ENCODE peak calls at places on chromosomes 16 and 17, in seven cellular contexts. One of them, this sample, is unnamed.

GRCh38 chr17:68222586-68222985 is 25.3 kb upstream of the AMZ2 start:
- DNase-seq in SHP77: no peak
- DNase-seq in mucosa of gallbladder: no peak
- DNase-seq in HCEC 1CT: no peak
- DNase-seq in pancreas: no peak
- DNase-seq in OCI-LY7: no peak
- DNase-seq in pons: no peak
- DNase-seq in this sample: no peak

GRCh38 chr16:2838928-2839327 is 8.8 kb downstream of the ZG16B start:
- DNase-seq in SHP77: peak; percentile 59
- DNase-seq in mucosa of gallbladder: peak; percentile 41
- DNase-seq in HCEC 1CT: peak; percentile 69
- DNase-seq in pancreas: peak; percentile 89
- DNase-seq in OCI-LY7: peak; percentile 74
- DNase-seq in pons: peak; percentile 66
- DNase-seq in this sample: peak; percentile 86

GRCh38 chr16:87316450-87316922 is 706 bp downstream of the C16orf95 start:
- DNase-seq in SHP77: no peak
- DNase-seq in mucosa of gallbladder: no peak
- DNase-seq in HCEC 1CT: no peak
- DNase-seq in pancreas: peak; percentile 30
- DNase-seq in OCI-LY7: no peak
- DNase-seq in pons: no peak
- DNase-seq in this sample: no peak

GRCh38 chr17:13734880-13735279 is 133.2 kb upstream of the HS3ST3A1 start:
- DNase-seq in SHP77: no peak
- DNase-seq in mucosa of gallbladder: no peak
- DNase-seq in HCEC 1CT: no peak
- DNase-seq in pancreas: no peak
- DNase-seq in OCI-LY7: no peak
- DNase-seq in pons: no peak
- DNase-seq in this sample: no peak

GRCh38 chr16:12111223-12111622 is 134.7 kb downstream of the SNX29 start:
- DNase-seq in SHP77: no peak
- DNase-seq in mucosa of gallbladder: no peak
- DNase-seq in HCEC 1CT: no peak
- DNase-seq in pancreas: no peak
- DNase-seq in OCI-LY7: no peak
- DNase-seq in pons: no peak
- DNase-seq in this sample: no peak

GRCh38 chr17:27565874-27566672 is 64.9 kb upstream of the LGALS9 start:
- DNase-seq in SHP77: no peak
- DNase-seq in mucosa of gallbladder: no peak
- DNase-seq in HCEC 1CT: no peak
- DNase-seq in pancreas: no peak
- DNase-seq in OCI-LY7: no peak
- DNase-seq in pons: no peak
- DNase-seq in this sample: no peak

GRCh38 chr16:66400503-66401380 is 26.4 kb upstream of the BEAN1 start:
- DNase-seq in SHP77: no peak
- DNase-seq in mucosa of gallbladder: no peak
- DNase-seq in HCEC 1CT: no peak
- DNase-seq in pancreas: no peak
- DNase-seq in OCI-LY7: no peak
- DNase-seq in pons: no peak
- DNase-seq in this sample: no peak

GRCh38 chr16:86324320-86324719 is 186.0 kb upstream of the FOXF1 start:
- DNase-seq in SHP77: no peak
- DNase-seq in mucosa of gallbladder: no peak
- DNase-seq in HCEC 1CT: no peak
- DNase-seq in pancreas: no peak
- DNase-seq in OCI-LY7: no peak
- DNase-seq in pons: no peak
- DNase-seq in this sample: no peak

GRCh38 chr17:80116276-80116922 is 15.0 kb downstream of the GAA start:
- DNase-seq in SHP77: no peak
- DNase-seq in mucosa of gallbladder: no peak
- DNase-seq in HCEC 1CT: no peak
- DNase-seq in pancreas: no peak
- DNase-seq in OCI-LY7: no peak
- DNase-seq in pons: no peak
- DNase-seq in this sample: no peak

GRCh38 chr16:79497951-79498350 is 102.6 kb downstream of the MAF start:
- DNase-seq in SHP77: no peak
- DNase-seq in mucosa of gallbladder: no peak
- DNase-seq in HCEC 1CT: no peak
- DNase-seq in pancreas: no peak
- DNase-seq in OCI-LY7: no peak
- DNase-seq in pons: no peak
- DNase-seq in this sample: no peak

GRCh38 chr16:88591577-88592021 is 21.4 kb downstream of the ZC3H18 start:
- DNase-seq in SHP77: no peak
- DNase-seq in mucosa of gallbladder: peak; percentile 31
- DNase-seq in HCEC 1CT: no peak
- DNase-seq in pancreas: no peak
- DNase-seq in OCI-LY7: no peak
- DNase-seq in pons: peak; percentile 65
- DNase-seq in this sample: peak; percentile 53

GRCh38 chr17:17344507-17345293 is 41.5 kb downstream of the NT5M start:
- DNase-seq in SHP77: no peak
- DNase-seq in mucosa of gallbladder: no peak
- DNase-seq in HCEC 1CT: no peak
- DNase-seq in pancreas: no peak
- DNase-seq in OCI-LY7: no peak
- DNase-seq in pons: no peak
- DNase-seq in this sample: no peak

GRCh38 chr16:30005341-30006094 is 5.3 kb downstream of the DOC2A start:
- DNase-seq in SHP77: peak; percentile 77
- DNase-seq in mucosa of gallbladder: no peak
- DNase-seq in HCEC 1CT: peak; percentile 33
- DNase-seq in pancreas: peak; percentile 74
- DNase-seq in OCI-LY7: peak; percentile 59
- DNase-seq in pons: no peak
- DNase-seq in this sample: no peak

GRCh38 chr17:1442187-1442586 is 13.8 kb downstream of the CRK start:
- DNase-seq in SHP77: no peak
- DNase-seq in mucosa of gallbladder: no peak
- DNase-seq in HCEC 1CT: no peak
- DNase-seq in pancreas: no peak
- DNase-seq in OCI-LY7: no peak
- DNase-seq in pons: no peak
- DNase-seq in this sample: no peak

GRCh38 chr16:62870554-62870953 is 834.3 kb upstream of the CDH8 start:
- DNase-seq in SHP77: no peak
- DNase-seq in mucosa of gallbladder: no peak
- DNase-seq in HCEC 1CT: no peak
- DNase-seq in pancreas: no peak
- DNase-seq in OCI-LY7: no peak
- DNase-seq in pons: peak; percentile 25
- DNase-seq in this sample: no peak

GRCh38 chr16:16915771-16916170 is 536.8 kb downstream of the NPIPA7 start:
- DNase-seq in SHP77: no peak
- DNase-seq in mucosa of gallbladder: no peak
- DNase-seq in HCEC 1CT: no peak
- DNase-seq in pancreas: no peak
- DNase-seq in OCI-LY7: no peak
- DNase-seq in pons: peak; percentile 2
- DNase-seq in this sample: no peak

GRCh38 chr17:43445009-43445589 is 38.7 kb upstream of the DHX8 start:
- DNase-seq in SHP77: no peak
- DNase-seq in mucosa of gallbladder: no peak
- DNase-seq in HCEC 1CT: no peak
- DNase-seq in pancreas: no peak
- DNase-seq in OCI-LY7: no peak
- DNase-seq in pons: no peak
- DNase-seq in this sample: no peak

GRCh38 chr17:64732336-64733006 is 70.4 kb upstream of the SMURF2 start:
- DNase-seq in SHP77: peak; percentile 26
- DNase-seq in mucosa of gallbladder: no peak
- DNase-seq in HCEC 1CT: peak; percentile 83
- DNase-seq in pancreas: no peak
- DNase-seq in OCI-LY7: no peak
- DNase-seq in pons: no peak
- DNase-seq in this sample: peak; percentile 45

GRCh38 chr16:10966129-10966528 is 21.8 kb downstream of the CLEC16A start:
- DNase-seq in SHP77: no peak
- DNase-seq in mucosa of gallbladder: no peak
- DNase-seq in HCEC 1CT: no peak
- DNase-seq in pancreas: no peak
- DNase-seq in OCI-LY7: no peak
- DNase-seq in pons: no peak
- DNase-seq in this sample: no peak

GRCh38 chr17:35189291-35189690 is 4.9 kb downstream of the SLC35G3 start:
- DNase-seq in SHP77: no peak
- DNase-seq in mucosa of gallbladder: no peak
- DNase-seq in HCEC 1CT: peak; percentile 47
- DNase-seq in pancreas: no peak
- DNase-seq in OCI-LY7: no peak
- DNase-seq in pons: peak; percentile 59
- DNase-seq in this sample: peak; percentile 33

GRCh38 chr17:28033972-28034714 is 8.3 kb upstream of the NLK start:
- DNase-seq in SHP77: no peak
- DNase-seq in mucosa of gallbladder: no peak
- DNase-seq in HCEC 1CT: peak; percentile 94
- DNase-seq in pancreas: no peak
- DNase-seq in OCI-LY7: no peak
- DNase-seq in pons: no peak
- DNase-seq in this sample: peak; percentile 33

GRCh38 chr17:34673516-34673915 is 94.1 kb downstream of the TMEM132E start:
- DNase-seq in SHP77: no peak
- DNase-seq in mucosa of gallbladder: no peak
- DNase-seq in HCEC 1CT: no peak
- DNase-seq in pancreas: no peak
- DNase-seq in OCI-LY7: no peak
- DNase-seq in pons: no peak
- DNase-seq in this sample: no peak

GRCh38 chr16:85460252-85460982 is 152.7 kb upstream of the GSE1 start:
- DNase-seq in SHP77: no peak
- DNase-seq in mucosa of gallbladder: no peak
- DNase-seq in HCEC 1CT: no peak
- DNase-seq in pancreas: peak; percentile 53
- DNase-seq in OCI-LY7: no peak
- DNase-seq in pons: no peak
- DNase-seq in this sample: no peak

GRCh38 chr17:35984140-35984539 is 2.4 kb downstream of the CCL14 start:
- DNase-seq in SHP77: no peak
- DNase-seq in mucosa of gallbladder: no peak
- DNase-seq in HCEC 1CT: no peak
- DNase-seq in pancreas: no peak
- DNase-seq in OCI-LY7: no peak
- DNase-seq in pons: no peak
- DNase-seq in this sample: no peak

GRCh38 chr16:23578096-23578830 is 17.9 kb downstream of the NDUFAB1 start:
- DNase-seq in SHP77: no peak
- DNase-seq in mucosa of gallbladder: no peak
- DNase-seq in HCEC 1CT: peak; percentile 20
- DNase-seq in pancreas: no peak
- DNase-seq in OCI-LY7: no peak
- DNase-seq in pons: peak; percentile 81
- DNase-seq in this sample: peak; percentile 28

GRCh38 chr17:39212841-39213480 is 12.8 kb downstream of the STAC2 start:
- DNase-seq in SHP77: no peak
- DNase-seq in mucosa of gallbladder: no peak
- DNase-seq in HCEC 1CT: no peak
- DNase-seq in pancreas: no peak
- DNase-seq in OCI-LY7: no peak
- DNase-seq in pons: no peak
- DNase-seq in this sample: no peak

GRCh38 chr16:88932929-88933328 is 44.1 kb downstream of the CBFA2T3 start:
- DNase-seq in SHP77: no peak
- DNase-seq in mucosa of gallbladder: no peak
- DNase-seq in HCEC 1CT: no peak
- DNase-seq in pancreas: peak; percentile 47
- DNase-seq in OCI-LY7: no peak
- DNase-seq in pons: no peak
- DNase-seq in this sample: no peak

GRCh38 chr17:65455972-65456343 is 105.5 kb downstream of the AXIN2 start:
- DNase-seq in SHP77: no peak
- DNase-seq in mucosa of gallbladder: no peak
- DNase-seq in HCEC 1CT: no peak
- DNase-seq in pancreas: no peak
- DNase-seq in OCI-LY7: peak; percentile 8
- DNase-seq in pons: peak; percentile 23
- DNase-seq in this sample: peak; percentile 43

GRCh38 chr16:84498859-84499620 is 5.4 kb downstream of the MEAK7 start:
- DNase-seq in SHP77: no peak
- DNase-seq in mucosa of gallbladder: no peak
- DNase-seq in HCEC 1CT: no peak
- DNase-seq in pancreas: no peak
- DNase-seq in OCI-LY7: no peak
- DNase-seq in pons: no peak
- DNase-seq in this sample: no peak

GRCh38 chr16:87375426-87376135 is 8.0 kb downstream of the FBXO31 start:
- DNase-seq in SHP77: no peak
- DNase-seq in mucosa of gallbladder: no peak
- DNase-seq in HCEC 1CT: no peak
- DNase-seq in pancreas: no peak
- DNase-seq in OCI-LY7: no peak
- DNase-seq in pons: no peak
- DNase-seq in this sample: no peak

GRCh38 chr17:72494576-72494975 is 373.8 kb downstream of the SOX9 start:
- DNase-seq in SHP77: no peak
- DNase-seq in mucosa of gallbladder: no peak
- DNase-seq in HCEC 1CT: no peak
- DNase-seq in pancreas: no peak
- DNase-seq in OCI-LY7: no peak
- DNase-seq in pons: no peak
- DNase-seq in this sample: no peak

GRCh38 chr16:56662357-56663354 is 4.9 kb downstream of the MT1F start:
- DNase-seq in SHP77: no peak
- DNase-seq in mucosa of gallbladder: no peak
- DNase-seq in HCEC 1CT: no peak
- DNase-seq in pancreas: no peak
- DNase-seq in OCI-LY7: no peak
- DNase-seq in pons: no peak
- DNase-seq in this sample: peak; percentile 21

GRCh38 chr17:6681671-6682070 is 30.1 kb downstream of the C17orf100 start:
- DNase-seq in SHP77: no peak
- DNase-seq in mucosa of gallbladder: no peak
- DNase-seq in HCEC 1CT: no peak
- DNase-seq in pancreas: no peak
- DNase-seq in OCI-LY7: no peak
- DNase-seq in pons: no peak
- DNase-seq in this sample: no peak

GRCh38 chr16:81436381-81436780 is 8.2 kb upstream of the CMIP start:
- DNase-seq in SHP77: no peak
- DNase-seq in mucosa of gallbladder: no peak
- DNase-seq in HCEC 1CT: no peak
- DNase-seq in pancreas: no peak
- DNase-seq in OCI-LY7: no peak
- DNase-seq in pons: no peak
- DNase-seq in this sample: no peak

GRCh38 chr16:17803625-17804410 is 333.1 kb upstream of the XYLT1 start:
- DNase-seq in SHP77: no peak
- DNase-seq in mucosa of gallbladder: no peak
- DNase-seq in HCEC 1CT: no peak
- DNase-seq in pancreas: no peak
- DNase-seq in OCI-LY7: no peak
- DNase-seq in pons: no peak
- DNase-seq in this sample: no peak

GRCh38 chr17:2369551-2370210 is 31.2 kb downstream of the MNT start:
- DNase-seq in SHP77: no peak
- DNase-seq in mucosa of gallbladder: no peak
- DNase-seq in HCEC 1CT: no peak
- DNase-seq in pancreas: no peak
- DNase-seq in OCI-LY7: peak; percentile 28
- DNase-seq in pons: no peak
- DNase-seq in this sample: no peak

GRCh38 chr17:79533116-79533515 is 77.7 kb downstream of the RBFOX3 start:
- DNase-seq in SHP77: no peak
- DNase-seq in mucosa of gallbladder: no peak
- DNase-seq in HCEC 1CT: no peak
- DNase-seq in pancreas: no peak
- DNase-seq in OCI-LY7: no peak
- DNase-seq in pons: no peak
- DNase-seq in this sample: no peak

GRCh38 chr16:81697321-81697885 is 81.7 kb upstream of the PLCG2 start:
- DNase-seq in SHP77: peak; percentile 43
- DNase-seq in mucosa of gallbladder: peak; percentile 48
- DNase-seq in HCEC 1CT: peak; percentile 47
- DNase-seq in pancreas: peak; percentile 86
- DNase-seq in OCI-LY7: peak; percentile 31
- DNase-seq in pons: peak; percentile 47
- DNase-seq in this sample: peak; percentile 68